ENCODE peak calls at places on chromosomes 2 and 18, in four cellular contexts. One of them, this sample, is unnamed.

GRCh38 chr2:1550658-1551316 is 137.5 kb downstream of the TPO start:
- DNase-seq in activated T-helper 1 cell treated with anti-CD3 and anti-CD28 coated beads, Interleukin-12 subunit alpha, Interleukin-12 subunit beta, Interleukin-2, Interleukin-4 antibody, amounts not matched to agents 30 ng/mL and 10 ng/mL and 1 ng/mL, durations not matched to agents 14 hours and 24 hours and 36 hours: peak
- DNase-seq in vagina: no peak
- DNase-seq in ovary: peak
- DNase-seq in this sample: no peak

GRCh38 chr2:110741491-110741980 is 9.2 kb downstream of the ACOXL start:
- DNase-seq in vagina: no peak
- DNase-seq in activated T-helper 1 cell treated with anti-CD3 and anti-CD28 coated beads, Interleukin-12 subunit alpha, Interleukin-12 subunit beta, Interleukin-2, Interleukin-4 antibody, amounts not matched to agents 30 ng/mL and 10 ng/mL and 1 ng/mL, durations not matched to agents 14 hours and 24 hours and 36 hours: no peak
- DNase-seq in ovary: no peak
- DNase-seq in this sample: no peak

GRCh38 chr18:48410095-48410920 is 1.1 kb upstream of the ZBTB7C start:
- DNase-seq in activated T-helper 1 cell treated with anti-CD3 and anti-CD28 coated beads, Interleukin-12 subunit alpha, Interleukin-12 subunit beta, Interleukin-2, Interleukin-4 antibody, amounts not matched to agents 30 ng/mL and 10 ng/mL and 1 ng/mL, durations not matched to agents 14 hours and 24 hours and 36 hours: peak
- DNase-seq in ovary: peak
- DNase-seq in vagina: no peak
- DNase-seq in this sample: peak

GRCh38 chr2:143489135-143489534 is 359.9 kb downstream of the ARHGAP15 start:
- DNase-seq in ovary: no peak
- DNase-seq in activated T-helper 1 cell treated with anti-CD3 and anti-CD28 coated beads, Interleukin-12 subunit alpha, Interleukin-12 subunit beta, Interleukin-2, Interleukin-4 antibody, amounts not matched to agents 30 ng/mL and 10 ng/mL and 1 ng/mL, durations not matched to agents 14 hours and 24 hours and 36 hours: no peak
- DNase-seq in vagina: no peak
- DNase-seq in this sample: no peak

GRCh38 chr2:170336916-170337315 is 159.0 kb downstream of the MYO3B start:
- DNase-seq in ovary: no peak
- DNase-seq in activated T-helper 1 cell treated with anti-CD3 and anti-CD28 coated beads, Interleukin-12 subunit alpha, Interleukin-12 subunit beta, Interleukin-2, Interleukin-4 antibody, amounts not matched to agents 30 ng/mL and 10 ng/mL and 1 ng/mL, durations not matched to agents 14 hours and 24 hours and 36 hours: no peak
- DNase-seq in vagina: no peak
- DNase-seq in this sample: no peak

GRCh38 chr2:163401481-163401880 is 334.3 kb downstream of the FIGN start:
- DNase-seq in vagina: no peak
- DNase-seq in ovary: no peak
- DNase-seq in activated T-helper 1 cell treated with anti-CD3 and anti-CD28 coated beads, Interleukin-12 subunit alpha, Interleukin-12 subunit beta, Interleukin-2, Interleukin-4 antibody, amounts not matched to agents 30 ng/mL and 10 ng/mL and 1 ng/mL, durations not matched to agents 14 hours and 24 hours and 36 hours: no peak
- DNase-seq in this sample: peak

GRCh38 chr18:9642799-9643445 is 28.6 kb upstream of the PPP4R1 start:
- DNase-seq in ovary: no peak
- DNase-seq in vagina: no peak
- DNase-seq in activated T-helper 1 cell treated with anti-CD3 and anti-CD28 coated beads, Interleukin-12 subunit alpha, Interleukin-12 subunit beta, Interleukin-2, Interleukin-4 antibody, amounts not matched to agents 30 ng/mL and 10 ng/mL and 1 ng/mL, durations not matched to agents 14 hours and 24 hours and 36 hours: no peak
- DNase-seq in this sample: no peak

GRCh38 chr2:152432206-152432653 is 97.3 kb downstream of the FMNL2 start:
- DNase-seq in ovary: no peak
- DNase-seq in vagina: no peak
- DNase-seq in activated T-helper 1 cell treated with anti-CD3 and anti-CD28 coated beads, Interleukin-12 subunit alpha, Interleukin-12 subunit beta, Interleukin-2, Interleukin-4 antibody, amounts not matched to agents 30 ng/mL and 10 ng/mL and 1 ng/mL, durations not matched to agents 14 hours and 24 hours and 36 hours: no peak
- DNase-seq in this sample: no peak

GRCh38 chr2:25041307-25041927 is 459 bp upstream of the EFR3B start:
- DNase-seq in activated T-helper 1 cell treated with anti-CD3 and anti-CD28 coated beads, Interleukin-12 subunit alpha, Interleukin-12 subunit beta, Interleukin-2, Interleukin-4 antibody, amounts not matched to agents 30 ng/mL and 10 ng/mL and 1 ng/mL, durations not matched to agents 14 hours and 24 hours and 36 hours: no peak
- DNase-seq in vagina: no peak
- DNase-seq in ovary: peak
- DNase-seq in this sample: peak

GRCh38 chr2:216626875-216627245 is 6.4 kb upstream of the IGFBP2 start:
- DNase-seq in activated T-helper 1 cell treated with anti-CD3 and anti-CD28 coated beads, Interleukin-12 subunit alpha, Interleukin-12 subunit beta, Interleukin-2, Interleukin-4 antibody, amounts not matched to agents 30 ng/mL and 10 ng/mL and 1 ng/mL, durations not matched to agents 14 hours and 24 hours and 36 hours: no peak
- DNase-seq in vagina: no peak
- DNase-seq in ovary: no peak
- DNase-seq in this sample: no peak

GRCh38 chr18:45854036-45854586 is 28.6 kb downstream of the SIGLEC15 start:
- DNase-seq in activated T-helper 1 cell treated with anti-CD3 and anti-CD28 coated beads, Interleukin-12 subunit alpha, Interleukin-12 subunit beta, Interleukin-2, Interleukin-4 antibody, amounts not matched to agents 30 ng/mL and 10 ng/mL and 1 ng/mL, durations not matched to agents 14 hours and 24 hours and 36 hours: no peak
- DNase-seq in vagina: no peak
- DNase-seq in ovary: no peak
- DNase-seq in this sample: no peak

GRCh38 chr2:170817247-170817998 is 736 bp downstream of the GAD1 start:
- DNase-seq in activated T-helper 1 cell treated with anti-CD3 and anti-CD28 coated beads, Interleukin-12 subunit alpha, Interleukin-12 subunit beta, Interleukin-2, Interleukin-4 antibody, amounts not matched to agents 30 ng/mL and 10 ng/mL and 1 ng/mL, durations not matched to agents 14 hours and 24 hours and 36 hours: no peak
- DNase-seq in vagina: no peak
- DNase-seq in ovary: no peak
- DNase-seq in this sample: no peak

GRCh38 chr2:1707771-1708351 is 36.5 kb downstream of the PXDN start:
- DNase-seq in activated T-helper 1 cell treated with anti-CD3 and anti-CD28 coated beads, Interleukin-12 subunit alpha, Interleukin-12 subunit beta, Interleukin-2, Interleukin-4 antibody, amounts not matched to agents 30 ng/mL and 10 ng/mL and 1 ng/mL, durations not matched to agents 14 hours and 24 hours and 36 hours: no peak
- DNase-seq in vagina: no peak
- DNase-seq in ovary: peak
- DNase-seq in this sample: peak

GRCh38 chr18:2978626-2979025 is 34.3 kb downstream of the LPIN2 start:
- DNase-seq in vagina: no peak
- DNase-seq in activated T-helper 1 cell treated with anti-CD3 and anti-CD28 coated beads, Interleukin-12 subunit alpha, Interleukin-12 subunit beta, Interleukin-2, Interleukin-4 antibody, amounts not matched to agents 30 ng/mL and 10 ng/mL and 1 ng/mL, durations not matched to agents 14 hours and 24 hours and 36 hours: no peak
- DNase-seq in ovary: peak
- DNase-seq in this sample: peak

GRCh38 chr2:3007135-3007534 is 370.5 kb downstream of the EIPR1 start:
- DNase-seq in activated T-helper 1 cell treated with anti-CD3 and anti-CD28 coated beads, Interleukin-12 subunit alpha, Interleukin-12 subunit beta, Interleukin-2, Interleukin-4 antibody, amounts not matched to agents 30 ng/mL and 10 ng/mL and 1 ng/mL, durations not matched to agents 14 hours and 24 hours and 36 hours: no peak
- DNase-seq in vagina: no peak
- DNase-seq in ovary: no peak
- DNase-seq in this sample: no peak

GRCh38 chr2:144324446-144325045 is 195.4 kb downstream of the ZEB2 start:
- DNase-seq in vagina: no peak
- DNase-seq in activated T-helper 1 cell treated with anti-CD3 and anti-CD28 coated beads, Interleukin-12 subunit alpha, Interleukin-12 subunit beta, Interleukin-2, Interleukin-4 antibody, amounts not matched to agents 30 ng/mL and 10 ng/mL and 1 ng/mL, durations not matched to agents 14 hours and 24 hours and 36 hours: no peak
- DNase-seq in ovary: no peak
- DNase-seq in this sample: no peak

GRCh38 chr2:174577967-174578589 is 19.5 kb downstream of the WIPF1 start:
- DNase-seq in ovary: no peak
- DNase-seq in vagina: no peak
- DNase-seq in activated T-helper 1 cell treated with anti-CD3 and anti-CD28 coated beads, Interleukin-12 subunit alpha, Interleukin-12 subunit beta, Interleukin-2, Interleukin-4 antibody, amounts not matched to agents 30 ng/mL and 10 ng/mL and 1 ng/mL, durations not matched to agents 14 hours and 24 hours and 36 hours: no peak
- DNase-seq in this sample: no peak

GRCh38 chr18:3452750-3453539 is 3.0 kb downstream of the TGIF1 start:
- DNase-seq in activated T-helper 1 cell treated with anti-CD3 and anti-CD28 coated beads, Interleukin-12 subunit alpha, Interleukin-12 subunit beta, Interleukin-2, Interleukin-4 antibody, amounts not matched to agents 30 ng/mL and 10 ng/mL and 1 ng/mL, durations not matched to agents 14 hours and 24 hours and 36 hours: no peak
- DNase-seq in ovary: no peak
- DNase-seq in vagina: no peak
- DNase-seq in this sample: no peak

GRCh38 chr2:37782721-37783438 is 111.4 kb upstream of the CDC42EP3 start:
- DNase-seq in activated T-helper 1 cell treated with anti-CD3 and anti-CD28 coated beads, Interleukin-12 subunit alpha, Interleukin-12 subunit beta, Interleukin-2, Interleukin-4 antibody, amounts not matched to agents 30 ng/mL and 10 ng/mL and 1 ng/mL, durations not matched to agents 14 hours and 24 hours and 36 hours: no peak
- DNase-seq in ovary: no peak
- DNase-seq in vagina: no peak
- DNase-seq in this sample: peak

GRCh38 chr2:219060821-219061791 is at the start of gene IHH:
- DNase-seq in ovary: no peak
- DNase-seq in vagina: no peak
- DNase-seq in activated T-helper 1 cell treated with anti-CD3 and anti-CD28 coated beads, Interleukin-12 subunit alpha, Interleukin-12 subunit beta, Interleukin-2, Interleukin-4 antibody, amounts not matched to agents 30 ng/mL and 10 ng/mL and 1 ng/mL, durations not matched to agents 14 hours and 24 hours and 36 hours: no peak
- DNase-seq in this sample: no peak

GRCh38 chr2:64945973-64946736 is 43.0 kb upstream of the SLC1A4 start:
- DNase-seq in vagina: no peak
- DNase-seq in activated T-helper 1 cell treated with anti-CD3 and anti-CD28 coated beads, Interleukin-12 subunit alpha, Interleukin-12 subunit beta, Interleukin-2, Interleukin-4 antibody, amounts not matched to agents 30 ng/mL and 10 ng/mL and 1 ng/mL, durations not matched to agents 14 hours and 24 hours and 36 hours: peak
- DNase-seq in ovary: no peak
- DNase-seq in this sample: no peak

GRCh38 chr2:189109921-189110397 is 69.6 kb downstream of the COL5A2 start:
- DNase-seq in activated T-helper 1 cell treated with anti-CD3 and anti-CD28 coated beads, Interleukin-12 subunit alpha, Interleukin-12 subunit beta, Interleukin-2, Interleukin-4 antibody, amounts not matched to agents 30 ng/mL and 10 ng/mL and 1 ng/mL, durations not matched to agents 14 hours and 24 hours and 36 hours: no peak
- DNase-seq in ovary: no peak
- DNase-seq in vagina: no peak
- DNase-seq in this sample: no peak

GRCh38 chr2:130332271-130333073 is 10.2 kb upstream of the IMP4 start:
- DNase-seq in ovary: peak
- DNase-seq in vagina: no peak
- DNase-seq in activated T-helper 1 cell treated with anti-CD3 and anti-CD28 coated beads, Interleukin-12 subunit alpha, Interleukin-12 subunit beta, Interleukin-2, Interleukin-4 antibody, amounts not matched to agents 30 ng/mL and 10 ng/mL and 1 ng/mL, durations not matched to agents 14 hours and 24 hours and 36 hours: peak
- DNase-seq in this sample: no peak

GRCh38 chr2:144389151-144389929 is 130.6 kb downstream of the ZEB2 start:
- DNase-seq in activated T-helper 1 cell treated with anti-CD3 and anti-CD28 coated beads, Interleukin-12 subunit alpha, Interleukin-12 subunit beta, Interleukin-2, Interleukin-4 antibody, amounts not matched to agents 30 ng/mL and 10 ng/mL and 1 ng/mL, durations not matched to agents 14 hours and 24 hours and 36 hours: no peak
- DNase-seq in ovary: no peak
- DNase-seq in vagina: no peak
- DNase-seq in this sample: no peak

This sample was measured in tibial artery.